ENCODE peak calls at places on chromosomes 4 and X, in six cellular contexts. T is sigmoid colon, V is A549, F is SK-N-SH, B is ovary, R is transverse colon. W is an unnamed sample.

GRCh38 chrX:111005151-111005550 is 90.8 kb upstream of the PAK3 start:
- DNase-seq in B (no peak), R (no peak), V (no peak), T (no peak), F (peak), W (no peak)

GRCh38 chr4:179328627-179329026 is 1886.4 kb upstream of the AGA start:
- DNase-seq in B (no peak), V (no peak), F (no peak), T (no peak), R (no peak), W (no peak)

GRCh38 chr4:105147226-105148151 is 813 bp downstream of the TET2 start:
- DNase-seq in T (peak), F (peak), R (peak), V (peak), B (peak), W (no peak)

GRCh38 chr4:47469951-47470350 is 6.4 kb upstream of the COMMD8 start:
- DNase-seq in B (no peak), R (no peak), V (no peak), T (no peak), F (no peak), W (no peak)

GRCh38 chr4:24065974-24066373 is 176.1 kb upstream of the PPARGC1A start:
- DNase-seq in B (no peak), F (no peak), R (no peak), T (no peak), V (no peak), W (no peak)

GRCh38 chrX:13816899-13817298 is at the start of gene GPM6B:
- DNase-seq in F (no peak), T (peak), V (no peak), B (no peak), R (no peak), W (no peak)

GRCh38 chr4:128917781-128918180 is 108.3 kb downstream of the JADE1 start:
- DNase-seq in F (no peak), V (no peak), R (no peak), T (no peak), B (no peak), W (no peak)

GRCh38 chrX:41236629-41237028 is 97.3 kb upstream of the DDX3X start:
- DNase-seq in R (no peak), F (no peak), B (no peak), T (no peak), V (no peak), W (no peak)

GRCh38 chrX:72644946-72645345 is 69.2 kb downstream of the PHKA1 start:
- DNase-seq in R (no peak), B (no peak), F (no peak), T (no peak), V (no peak), W (no peak)

GRCh38 chr4:38071801-38072567 is 111.8 kb downstream of the PTTG2 start:
- DNase-seq in B (no peak), R (no peak), F (no peak), T (no peak), V (no peak), W (no peak)

GRCh38 chrX:95076449-95076848 is 1402.4 kb downstream of the FAM133A start:
- DNase-seq in T (no peak), V (peak), B (no peak), F (peak), R (no peak), W (no peak)

GRCh38 chr4:52037730-52038108 is 380 bp downstream of the SGCB start:
- DNase-seq in R (peak), V (peak), F (peak), B (peak), T (peak), W (no peak)

GRCh38 chr4:152052431-152053057 is 291.7 kb upstream of the GATB start:
- DNase-seq in V (no peak), T (no peak), B (no peak), R (no peak), F (no peak), W (no peak)

GRCh38 chr4:104860227-104861123 is 286.2 kb upstream of the TET2 start:
- DNase-seq in T (peak), B (peak), F (peak), V (peak), R (peak), W (no peak)

GRCh38 chrX:110167952-110168451 is 149.9 kb downstream of the AMMECR1 start:
- DNase-seq in R (peak), T (no peak), F (peak), B (no peak), V (peak), W (no peak)

GRCh38 chr4:82896755-82897154 is 3.8 kb upstream of the THAP9 start:
- DNase-seq in T (no peak), R (no peak), B (no peak), F (no peak), V (no peak), W (no peak)

GRCh38 chrX:20968996-20969395 is 405.2 kb upstream of the CNKSR2 start:
- DNase-seq in F (no peak), T (no peak), V (peak), B (no peak), R (no peak), W (no peak)

GRCh38 chr4:155777971-155778710 is 19.3 kb downstream of the GUCY1B1 start:
- DNase-seq in V (no peak), F (no peak), T (no peak), B (no peak), R (no peak), W (no peak)

GRCh38 chrX:21674430-21675186 is 16.5 kb upstream of the KLHL34 start:
- DNase-seq in F (no peak), R (no peak), V (no peak), B (no peak), T (no peak), W (no peak)

GRCh38 chr4:76691767-76692689 is 205.9 kb downstream of the SOWAHB start:
- DNase-seq in V (no peak), B (no peak), R (peak), F (no peak), T (no peak), W (no peak)

GRCh38 chr4:60934896-60935295 is 265.2 kb upstream of the ADGRL3 start:
- DNase-seq in R (no peak), F (no peak), B (no peak), V (no peak), T (no peak), W (no peak)

GRCh38 chr4:88107406-88108107 is 50.9 kb downstream of the ABCG2 start:
- DNase-seq in R (peak), F (peak), B (no peak), T (no peak), V (peak), W (no peak)

GRCh38 chr4:113957961-113958360 is 21.5 kb downstream of the ARSJ start:
- DNase-seq in B (no peak), R (no peak), T (no peak), V (no peak), F (no peak), W (no peak)

GRCh38 chr4:123390846-123391456 is 5.6 kb upstream of the SPRY1 start:
- DNase-seq in F (peak), B (no peak), V (peak), R (no peak), T (no peak), W (no peak)

GRCh38 chrX:136752796-136753195 is 27.9 kb downstream of the ARHGEF6 start:
- DNase-seq in B (no peak), T (no peak), R (no peak), F (no peak), V (no peak), W (no peak)

GRCh38 chr4:9916937-9917336 is 104.4 kb downstream of the SLC2A9 start:
- DNase-seq in B (no peak), V (no peak), R (no peak), F (no peak), T (no peak), W (no peak)

GRCh38 chr4:1290165-1290977 is 680 bp downstream of the MAEA start:
- DNase-seq in T (no peak), R (peak), F (no peak), V (peak), B (no peak), W (no peak)

GRCh38 chr4:111323496-111323895 is 700.6 kb upstream of the PITX2 start:
- DNase-seq in F (no peak), B (no peak), T (no peak), V (no peak), R (no peak), W (no peak)

GRCh38 chr4:163744861-163745260 is 250.4 kb downstream of the TMA16 start:
- DNase-seq in F (no peak), R (no peak), B (no peak), T (no peak), V (no peak), W (no peak)
- TF ChIP-seq EP300 in F (no peak), R (no peak), B (no peak), T (no peak), V (no peak), W (no peak)

DNA sequence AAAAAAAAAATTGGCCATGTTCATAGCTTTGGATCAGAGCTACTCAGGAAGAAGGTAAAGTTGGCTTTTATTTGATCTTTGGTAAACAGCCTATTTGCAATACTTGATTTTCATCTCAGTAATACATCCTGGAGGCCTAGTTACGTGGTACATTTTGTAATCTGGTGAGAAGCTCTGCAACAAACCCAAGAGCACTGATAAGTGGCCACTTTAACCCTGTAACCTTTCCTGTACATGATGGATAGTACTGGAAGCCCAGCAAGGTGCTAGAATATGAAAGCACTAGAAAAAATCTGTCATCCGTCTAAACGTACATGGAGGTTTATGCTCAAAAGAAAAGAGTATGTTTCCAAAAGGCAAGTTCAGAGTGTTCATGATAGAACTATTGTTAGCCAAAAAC is 88.3 kb upstream of the BMP2K start:
- DNase-seq in V (no peak), F (no peak), T (no peak), R (no peak), B (no peak), W (no peak)
- TF ChIP-seq EP300 in V (no peak), F (no peak), T (no peak), R (no peak), B (no peak), W (no peak)

GRCh38 chr4:40687676-40688389 is 58.2 kb upstream of the RBM47 start:
- DNase-seq in B (no peak), R (no peak), V (no peak), T (no peak), F (no peak), W (no peak)
- TF ChIP-seq EP300 in B (no peak), R (no peak), V (no peak), T (no peak), F (no peak), W (no peak)

GRCh38 chr4:6288342-6288741 is 18.7 kb downstream of the WFS1 start:
- DNase-seq in F (no peak), R (no peak), T (no peak), B (peak), V (no peak), W (no peak)

GRCh38 chr4:6290769-6291547 is 21.3 kb downstream of the WFS1 start:
- DNase-seq in B (no peak), R (no peak), F (no peak), V (no peak), T (peak), W (no peak)

GRCh38 chr4:6290256-6290655 is 20.6 kb downstream of the WFS1 start:
- DNase-seq in R (no peak), T (no peak), B (no peak), F (no peak), V (no peak), W (no peak)

GRCh38 chr4:6288871-6289270 is 19.2 kb downstream of the WFS1 start:
- DNase-seq in B (no peak), T (no peak), V (no peak), F (no peak), R (no peak), W (no peak)

DNA sequence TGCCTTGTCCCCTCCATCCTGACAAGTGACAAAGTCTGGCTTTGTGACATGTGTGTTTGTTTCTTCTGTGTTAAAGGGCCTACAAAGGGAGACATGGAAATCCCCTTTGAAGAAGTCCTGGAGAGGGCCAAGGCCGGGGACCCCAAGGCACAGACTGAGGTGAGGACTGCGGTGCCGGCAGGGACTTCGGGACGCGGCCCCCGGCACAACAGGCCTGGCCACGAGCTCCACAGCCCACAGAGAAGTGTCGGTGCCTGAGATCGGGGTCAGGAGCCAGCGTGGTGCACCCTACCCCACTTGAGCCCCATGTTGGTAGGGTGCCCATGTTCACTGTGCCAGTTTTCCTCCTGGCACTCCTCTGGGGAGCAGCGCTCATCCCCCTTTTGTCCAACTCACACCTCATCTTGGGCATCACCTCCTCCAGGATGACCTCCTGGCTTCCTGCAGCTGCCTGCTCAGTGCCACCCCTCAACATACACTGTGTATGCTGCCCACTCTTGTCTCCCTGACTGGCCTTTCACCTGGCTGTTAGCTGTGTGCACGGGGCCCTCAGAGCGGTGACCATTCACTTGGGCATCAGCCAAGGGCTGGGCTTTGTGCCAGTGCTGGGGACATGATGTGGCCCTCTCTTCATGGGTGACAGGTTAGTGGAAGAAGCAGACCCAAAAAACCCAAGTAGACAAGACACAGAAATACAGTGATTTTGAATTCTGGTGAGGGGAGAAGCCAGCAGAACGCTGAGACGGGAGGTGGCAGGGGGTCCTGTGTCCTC is 17.6 kb downstream of the WFS1 start:
- DNase-seq in R (no peak), F (no peak), V (no peak), T (no peak), B (peak), W (no peak)
- TF ChIP-seq EP300 in R (no peak), F (no peak), V (no peak), T (no peak), B (no peak), W (no peak)

GRCh38 chr4:143515905-143516304 is 2.4 kb downstream of the SMARCA5 start:
- DNase-seq in F (no peak), T (no peak), V (no peak), R (no peak), B (no peak), W (no peak)

GRCh38 chr4:143512978-143513313 is 556 bp upstream of the SMARCA5 start:
- DNase-seq in B (no peak), R (no peak), V (no peak), F (no peak), T (no peak), W (no peak)

GRCh38 chr4:143514432-143514831 is 930 bp downstream of the SMARCA5 start:
- DNase-seq in F (peak), T (peak), B (peak), R (peak), V (peak), W (no peak)

GRCh38 chr4:143511906-143512305 is 1.6 kb upstream of the SMARCA5 start:
- DNase-seq in B (no peak), T (no peak), F (no peak), R (no peak), V (no peak), W (no peak)

DNA sequence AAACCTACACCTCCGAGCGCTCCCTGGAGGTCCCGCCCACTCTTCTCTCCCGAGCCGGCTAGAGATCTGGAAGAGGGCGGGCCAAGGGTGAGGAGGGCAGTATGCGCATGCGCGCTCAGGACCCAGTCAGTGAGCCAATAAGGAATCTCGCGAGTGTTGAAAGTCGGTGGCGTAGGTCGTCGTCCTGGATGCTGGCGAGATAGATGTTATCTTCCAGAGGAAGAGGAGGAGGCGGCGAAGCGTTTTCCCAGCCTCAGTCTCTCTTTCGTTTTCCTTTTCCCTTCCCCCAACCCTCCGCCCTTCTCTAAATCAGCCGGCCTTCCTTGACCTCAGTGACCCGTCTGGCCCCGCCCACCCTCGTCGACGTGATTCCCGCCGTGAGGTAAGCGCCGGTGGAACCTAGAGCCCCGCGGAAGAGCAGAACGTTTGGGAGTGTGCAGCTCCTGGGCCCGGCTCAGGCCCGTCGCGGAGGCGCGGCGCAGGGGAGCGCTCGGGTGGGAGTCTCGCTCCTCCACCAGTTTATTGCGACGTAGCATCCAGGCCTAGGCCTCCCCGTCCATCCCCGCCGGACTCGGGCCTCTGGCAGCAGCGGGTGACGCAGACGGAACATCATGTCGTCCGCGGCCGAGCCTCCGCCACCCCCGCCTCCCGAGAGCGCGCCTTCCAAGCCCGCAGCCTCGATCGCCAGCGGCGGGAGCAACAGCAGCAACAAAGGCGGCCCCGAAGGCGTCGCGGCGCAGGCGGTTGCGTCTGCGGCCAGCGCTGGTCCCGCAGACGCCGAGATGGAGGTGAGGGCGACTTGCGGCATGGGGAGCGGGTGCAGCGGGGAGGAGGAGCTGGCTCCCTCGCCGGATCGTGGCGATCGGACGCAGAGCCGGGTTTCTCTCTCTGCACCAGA is at the start of gene SMARCA5:
- DNase-seq in R (peak), B (peak), V (peak), T (peak), F (peak), W (peak)
- TF ChIP-seq EP300 in R (no peak), B (peak), V (no peak), T (no peak), F (no peak), W (no peak)

DNA sequence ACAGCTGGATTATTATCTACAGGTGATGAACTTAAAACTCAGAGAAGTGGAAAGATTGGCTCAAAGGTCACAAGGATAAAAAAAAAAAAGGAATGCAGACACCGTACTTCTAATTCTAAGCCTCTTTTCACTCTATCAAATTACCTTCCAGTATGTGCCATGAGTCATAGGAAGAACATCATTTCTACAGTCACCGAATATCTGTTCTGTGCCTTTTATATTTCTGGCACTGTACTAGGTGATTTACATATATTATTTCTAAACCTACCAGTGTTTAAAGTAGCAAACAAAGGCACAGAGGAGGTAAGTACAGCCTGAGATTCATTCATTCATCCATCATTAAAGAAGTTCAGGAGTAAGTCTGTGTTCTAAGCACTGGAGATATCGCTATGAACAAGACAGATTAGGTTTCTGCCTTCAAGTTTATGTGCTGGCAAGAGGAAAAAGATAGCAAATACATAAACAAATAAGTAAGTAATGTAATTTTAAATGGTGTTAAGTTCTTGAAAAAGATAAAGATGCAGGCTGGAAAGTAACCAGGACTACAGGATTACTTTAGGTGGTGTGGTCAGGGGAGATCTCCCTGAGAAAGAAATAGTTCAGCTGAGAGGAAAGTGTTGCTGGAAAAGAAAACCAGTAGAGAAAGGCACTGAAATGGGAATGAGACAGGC is 65.3 kb downstream of the PALLD start:
- DNase-seq in B (no peak), T (no peak), R (no peak), F (no peak), V (no peak), W (no peak)
- TF ChIP-seq EP300 in B (no peak), T (no peak), R (no peak), F (peak), V (no peak), W (no peak)

DNA sequence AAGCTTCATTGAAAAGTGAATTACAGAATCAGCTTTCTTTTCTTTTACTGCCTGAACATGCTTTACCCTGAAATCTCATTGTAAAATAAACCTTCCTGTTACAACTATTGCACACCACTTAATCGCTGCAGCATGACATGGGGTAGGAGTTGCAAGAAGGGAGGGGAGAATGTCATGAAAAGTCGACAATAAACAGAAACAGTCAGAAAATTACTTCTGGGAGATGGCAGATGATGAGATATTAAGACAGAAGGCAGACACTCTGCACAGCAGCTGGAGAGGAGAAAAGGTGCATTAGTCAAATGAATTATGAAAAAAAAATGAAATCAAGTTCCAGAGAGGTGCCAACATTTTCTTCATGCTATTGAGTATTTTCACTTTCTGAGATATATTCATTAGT is 287.7 kb downstream of the PCDH7 start:
- DNase-seq in V (no peak), R (no peak), F (peak), T (no peak), B (no peak), W (no peak)
- TF ChIP-seq EP300 in V (no peak), R (no peak), F (no peak), T (no peak), B (no peak), W (no peak)